ENCODE peak calls at places on chromosomes 6 and 20, in seven cellular contexts. One of them, this sample, is unnamed.

GRCh38 chr20:13788167-13788834 is 3.5 kb downstream of the NDUFAF5 start:
- DNase-seq in AG09319: no peak
- DNase-seq in AG08395: peak; percentile 65
- DNase-seq in cardiac muscle cell: peak; percentile 52
- DNase-seq in lower leg skin: peak; percentile 27
- DNase-seq in AG09309: no peak
- DNase-seq in activated CD4-positive, alpha-beta T cell treated with anti-CD3 and anti-CD28 coated beads, Interleukin-2, amount 50 U/mL, for 1 hour: peak; percentile 21
- DNase-seq in this sample: peak; percentile 62

GRCh38 chr6:151494235-151494950 is 576 bp downstream of the CCDC170 start:
- DNase-seq in AG09319: no peak
- DNase-seq in AG08395: peak; percentile 41
- DNase-seq in cardiac muscle cell: peak; percentile 32
- DNase-seq in lower leg skin: peak; percentile 28
- DNase-seq in AG09309: no peak
- DNase-seq in activated CD4-positive, alpha-beta T cell treated with anti-CD3 and anti-CD28 coated beads, Interleukin-2, amount 50 U/mL, for 1 hour: peak; percentile 10
- DNase-seq in this sample: peak; percentile 21

GRCh38 chr6:1393641-1394283 is 4.4 kb downstream of the FOXF2 start:
- DNase-seq in AG09319: no peak
- DNase-seq in AG08395: no peak
- DNase-seq in cardiac muscle cell: no peak
- DNase-seq in lower leg skin: no peak
- DNase-seq in AG09309: no peak
- DNase-seq in activated CD4-positive, alpha-beta T cell treated with anti-CD3 and anti-CD28 coated beads, Interleukin-2, amount 50 U/mL, for 1 hour: no peak
- DNase-seq in this sample: no peak

GRCh38 chr6:2465336-2465735 is 219.9 kb upstream of the GMDS start:
- DNase-seq in AG09319: no peak
- DNase-seq in AG08395: no peak
- DNase-seq in cardiac muscle cell: no peak
- DNase-seq in lower leg skin: no peak
- DNase-seq in AG09309: no peak
- DNase-seq in activated CD4-positive, alpha-beta T cell treated with anti-CD3 and anti-CD28 coated beads, Interleukin-2, amount 50 U/mL, for 1 hour: no peak
- DNase-seq in this sample: no peak

GRCh38 chr20:878511-879307 is 37.4 kb downstream of the ANGPT4 start:
- DNase-seq in AG09319: no peak
- DNase-seq in AG08395: peak; percentile 38
- DNase-seq in cardiac muscle cell: peak; percentile 88
- DNase-seq in lower leg skin: no peak
- DNase-seq in AG09309: no peak
- DNase-seq in activated CD4-positive, alpha-beta T cell treated with anti-CD3 and anti-CD28 coated beads, Interleukin-2, amount 50 U/mL, for 1 hour: peak; percentile 11
- DNase-seq in this sample: no peak

GRCh38 chr20:24684421-24684871 is 215.0 kb downstream of the SYNDIG1 start:
- DNase-seq in AG09319: no peak
- DNase-seq in AG08395: no peak
- DNase-seq in cardiac muscle cell: no peak
- DNase-seq in lower leg skin: no peak
- DNase-seq in AG09309: no peak
- DNase-seq in activated CD4-positive, alpha-beta T cell treated with anti-CD3 and anti-CD28 coated beads, Interleukin-2, amount 50 U/mL, for 1 hour: no peak
- DNase-seq in this sample: no peak

GRCh38 chr6:51648236-51648635 is 439.2 kb downstream of the PKHD1 start:
- DNase-seq in AG09319: no peak
- DNase-seq in AG08395: no peak
- DNase-seq in cardiac muscle cell: peak; percentile 13
- DNase-seq in lower leg skin: no peak
- DNase-seq in AG09309: no peak
- DNase-seq in activated CD4-positive, alpha-beta T cell treated with anti-CD3 and anti-CD28 coated beads, Interleukin-2, amount 50 U/mL, for 1 hour: no peak
- DNase-seq in this sample: no peak

GRCh38 chr6:44636576-44637248 is 249.2 kb downstream of the CDC5L start:
- DNase-seq in AG09319: no peak
- DNase-seq in AG08395: no peak
- DNase-seq in cardiac muscle cell: no peak
- DNase-seq in lower leg skin: no peak
- DNase-seq in AG09309: no peak
- DNase-seq in activated CD4-positive, alpha-beta T cell treated with anti-CD3 and anti-CD28 coated beads, Interleukin-2, amount 50 U/mL, for 1 hour: no peak
- DNase-seq in this sample: no peak

GRCh38 chr20:7989379-7989778 is 30.2 kb downstream of the TMX4 start:
- DNase-seq in AG09319: no peak
- DNase-seq in AG08395: no peak
- DNase-seq in cardiac muscle cell: no peak
- DNase-seq in lower leg skin: no peak
- DNase-seq in AG09309: no peak
- DNase-seq in activated CD4-positive, alpha-beta T cell treated with anti-CD3 and anti-CD28 coated beads, Interleukin-2, amount 50 U/mL, for 1 hour: no peak
- DNase-seq in this sample: no peak

GRCh38 chr6:37125779-37126553 is 44.0 kb upstream of the PIM1 start:
- DNase-seq in AG09319: no peak
- DNase-seq in AG08395: no peak
- DNase-seq in cardiac muscle cell: peak; percentile 84
- DNase-seq in lower leg skin: no peak
- DNase-seq in AG09309: no peak
- DNase-seq in activated CD4-positive, alpha-beta T cell treated with anti-CD3 and anti-CD28 coated beads, Interleukin-2, amount 50 U/mL, for 1 hour: no peak
- DNase-seq in this sample: no peak

This sample was measured in NCI-H2171 treated with DMSO at 0.1 percent for 48 hours.